ENCODE peak calls at places on chromosomes 11 and 22, in seven cellular contexts. O is HFF-Myc, H is T-helper 1 cell, W is kidney epithelial cell, A is IMR-90, M is bronchial epithelial cell, L is GM06990. F is an unnamed sample.

GRCh38 chr11:933002-933820 is 7.5 kb downstream of the AP2A2 start:
- DNase-seq in O (no peak), H (no peak), W (no peak), A (no peak), M (no peak), L (no peak), F (no peak)

GRCh38 chr22:41831383-41831782 is 1.5 kb upstream of the SREBF2 start:
- DNase-seq in O (no peak), H (no peak), W (no peak), A (no peak), M (no peak), L (no peak), F (no peak)

GRCh38 chr11:125441648-125442410 is 54.2 kb downstream of the FEZ1 start:
- DNase-seq in O (no peak), H (no peak), W (no peak), A (no peak), M (no peak), L (no peak), F (no peak)

GRCh38 chr11:116300252-116300651 is 472.5 kb downstream of the BUD13 start:
- DNase-seq in O (no peak), H (no peak), W (no peak), A (no peak), M (no peak), L (no peak), F (no peak)

GRCh38 chr22:26047920-26048319 is 121.3 kb upstream of the SEZ6L start:
- DNase-seq in O (no peak), H (no peak), W (no peak), A (no peak), M (no peak), L (no peak), F (no peak)

GRCh38 chr22:24822471-24822870 is 16.5 kb downstream of the SGSM1 start:
- DNase-seq in O (no peak), H (no peak), W (no peak), A (no peak), M (no peak), L (no peak), F (no peak)

GRCh38 chr22:19169002-19169946 is 9.3 kb downstream of the SLC25A1 start:
- DNase-seq in O (no peak), H (no peak), W (no peak), A (no peak), M (no peak), L (no peak), F (no peak)

GRCh38 chr11:13329670-13330401 is 52.2 kb downstream of the BMAL1 start:
- DNase-seq in O (no peak), H (no peak), W (no peak), A (peak), M (peak), L (no peak), F (no peak)

GRCh38 chr11:63490551-63491239 is at the start of gene PLAAT5:
- DNase-seq in O (no peak), H (peak), W (no peak), A (no peak), M (no peak), L (no peak), F (peak)

GRCh38 chr11:118180300-118180703 is 3.9 kb upstream of the SCN2B start:
- DNase-seq in O (no peak), H (no peak), W (no peak), A (no peak), M (peak), L (no peak), F (peak)

GRCh38 chr11:46064221-46064620 is 57.0 kb downstream of the PHF21A start:
- DNase-seq in O (no peak), H (no peak), W (no peak), A (peak), M (peak), L (no peak), F (no peak)

GRCh38 chr22:29987143-29987542 is 93.1 kb upstream of the HORMAD2 start:
- DNase-seq in O (no peak), H (no peak), W (no peak), A (no peak), M (no peak), L (no peak), F (no peak)